ENCODE peak calls at places on chromosome 7, in seven cellular contexts. One of them, this sample, is unnamed.
A peak's percentile ranks its signal among the peaks of the same experiment; 100 is the strongest.

GRCh38 chr7:43038229-43038628 is 74.2 kb upstream of the HECW1 start:
- DNase-seq in fibroblast of mammary gland: peak; percentile 91
- DNase-seq in activated CD4-positive, alpha-beta T cell treated with anti-CD3 and anti-CD28 coated beads, Interleukin-2, amount 10 ng/mL, durations not matched to agents 7 days and 5 days: no peak
- DNase-seq in uterus: no peak
- DNase-seq in activated CD4-positive, CD25-positive, alpha-beta regulatory T cell: no peak
- DNase-seq in bronchial epithelial cell: peak; percentile 69
- DNase-seq in naive thymus-derived CD8-positive, alpha-beta T cell: no peak
- DNase-seq in this sample: no peak

GRCh38 chr7:157016352-157017041 is 6.0 kb upstream of the MNX1 start:
- DNase-seq in fibroblast of mammary gland: no peak
- DNase-seq in activated CD4-positive, alpha-beta T cell treated with anti-CD3 and anti-CD28 coated beads, Interleukin-2, amount 10 ng/mL, durations not matched to agents 7 days and 5 days: no peak
- DNase-seq in uterus: no peak
- DNase-seq in activated CD4-positive, CD25-positive, alpha-beta regulatory T cell: no peak
- DNase-seq in bronchial epithelial cell: no peak
- DNase-seq in naive thymus-derived CD8-positive, alpha-beta T cell: no peak
- DNase-seq in this sample: no peak

GRCh38 chr7:55018361-55019328 is at the start of gene EGFR:
- DNase-seq in fibroblast of mammary gland: peak; percentile 75
- DNase-seq in activated CD4-positive, alpha-beta T cell treated with anti-CD3 and anti-CD28 coated beads, Interleukin-2, amount 10 ng/mL, durations not matched to agents 7 days and 5 days: no peak
- DNase-seq in uterus: peak; percentile 87
- DNase-seq in activated CD4-positive, CD25-positive, alpha-beta regulatory T cell: no peak
- DNase-seq in bronchial epithelial cell: peak; percentile 61
- DNase-seq in naive thymus-derived CD8-positive, alpha-beta T cell: no peak
- DNase-seq in this sample: peak; percentile 19

GRCh38 chr7:38187794-38188472 is 9.9 kb downstream of the STARD3NL start:
- DNase-seq in fibroblast of mammary gland: no peak
- DNase-seq in activated CD4-positive, alpha-beta T cell treated with anti-CD3 and anti-CD28 coated beads, Interleukin-2, amount 10 ng/mL, durations not matched to agents 7 days and 5 days: no peak
- DNase-seq in uterus: no peak
- DNase-seq in activated CD4-positive, CD25-positive, alpha-beta regulatory T cell: no peak
- DNase-seq in bronchial epithelial cell: no peak
- DNase-seq in naive thymus-derived CD8-positive, alpha-beta T cell: no peak
- DNase-seq in this sample: no peak

GRCh38 chr7:93890041-93890463 is 501 bp downstream of the TFPI2 start:
- DNase-seq in fibroblast of mammary gland: peak; percentile 66
- DNase-seq in activated CD4-positive, alpha-beta T cell treated with anti-CD3 and anti-CD28 coated beads, Interleukin-2, amount 10 ng/mL, durations not matched to agents 7 days and 5 days: no peak
- DNase-seq in uterus: peak; percentile 28
- DNase-seq in activated CD4-positive, CD25-positive, alpha-beta regulatory T cell: no peak
- DNase-seq in bronchial epithelial cell: peak; percentile 57
- DNase-seq in naive thymus-derived CD8-positive, alpha-beta T cell: no peak
- DNase-seq in this sample: no peak

GRCh38 chr7:94405506-94405905 is 10.8 kb downstream of the COL1A2 start:
- DNase-seq in fibroblast of mammary gland: peak; percentile 14
- DNase-seq in activated CD4-positive, alpha-beta T cell treated with anti-CD3 and anti-CD28 coated beads, Interleukin-2, amount 10 ng/mL, durations not matched to agents 7 days and 5 days: no peak
- DNase-seq in uterus: no peak
- DNase-seq in activated CD4-positive, CD25-positive, alpha-beta regulatory T cell: no peak
- DNase-seq in bronchial epithelial cell: no peak
- DNase-seq in naive thymus-derived CD8-positive, alpha-beta T cell: no peak
- DNase-seq in this sample: no peak

GRCh38 chr7:108716783-108717182 is 147.1 kb downstream of the DNAJB9 start:
- DNase-seq in fibroblast of mammary gland: peak; percentile 25
- DNase-seq in activated CD4-positive, alpha-beta T cell treated with anti-CD3 and anti-CD28 coated beads, Interleukin-2, amount 10 ng/mL, durations not matched to agents 7 days and 5 days: no peak
- DNase-seq in uterus: no peak
- DNase-seq in activated CD4-positive, CD25-positive, alpha-beta regulatory T cell: no peak
- DNase-seq in bronchial epithelial cell: peak; percentile 21
- DNase-seq in naive thymus-derived CD8-positive, alpha-beta T cell: no peak
- DNase-seq in this sample: no peak

GRCh38 chr7:46545790-46546189 is 624.7 kb upstream of the IGFBP3 start:
- DNase-seq in fibroblast of mammary gland: peak; percentile 76
- DNase-seq in activated CD4-positive, alpha-beta T cell treated with anti-CD3 and anti-CD28 coated beads, Interleukin-2, amount 10 ng/mL, durations not matched to agents 7 days and 5 days: no peak
- DNase-seq in uterus: no peak
- DNase-seq in activated CD4-positive, CD25-positive, alpha-beta regulatory T cell: no peak
- DNase-seq in bronchial epithelial cell: peak; percentile 95
- DNase-seq in naive thymus-derived CD8-positive, alpha-beta T cell: no peak
- DNase-seq in this sample: no peak

GRCh38 chr7:130733866-130734524 is at the start of gene KLF14:
- DNase-seq in fibroblast of mammary gland: peak; percentile 21
- DNase-seq in activated CD4-positive, alpha-beta T cell treated with anti-CD3 and anti-CD28 coated beads, Interleukin-2, amount 10 ng/mL, durations not matched to agents 7 days and 5 days: peak; percentile 22
- DNase-seq in uterus: peak; percentile 29
- DNase-seq in activated CD4-positive, CD25-positive, alpha-beta regulatory T cell: no peak
- DNase-seq in bronchial epithelial cell: no peak
- DNase-seq in naive thymus-derived CD8-positive, alpha-beta T cell: peak; percentile 48
- DNase-seq in this sample: no peak

GRCh38 chr7:101222275-101222830 is 4.4 kb downstream of the ZNHIT1 start:
- DNase-seq in fibroblast of mammary gland: no peak
- DNase-seq in activated CD4-positive, alpha-beta T cell treated with anti-CD3 and anti-CD28 coated beads, Interleukin-2, amount 10 ng/mL, durations not matched to agents 7 days and 5 days: no peak
- DNase-seq in uterus: no peak
- DNase-seq in activated CD4-positive, CD25-positive, alpha-beta regulatory T cell: no peak
- DNase-seq in bronchial epithelial cell: no peak
- DNase-seq in naive thymus-derived CD8-positive, alpha-beta T cell: no peak
- DNase-seq in this sample: no peak

GRCh38 chr7:76317782-76318487 is 15.5 kb downstream of the HSPB1 start:
- DNase-seq in fibroblast of mammary gland: peak; percentile 93
- DNase-seq in activated CD4-positive, alpha-beta T cell treated with anti-CD3 and anti-CD28 coated beads, Interleukin-2, amount 10 ng/mL, durations not matched to agents 7 days and 5 days: peak; percentile 97
- DNase-seq in uterus: peak; percentile 97
- DNase-seq in activated CD4-positive, CD25-positive, alpha-beta regulatory T cell: peak; percentile 93
- DNase-seq in bronchial epithelial cell: peak; percentile 87
- DNase-seq in naive thymus-derived CD8-positive, alpha-beta T cell: peak; percentile 96
- DNase-seq in this sample: peak; percentile 87

GRCh38 chr7:112740667-112741066 is 49.5 kb downstream of the TMEM168 start:
- DNase-seq in fibroblast of mammary gland: no peak
- DNase-seq in activated CD4-positive, alpha-beta T cell treated with anti-CD3 and anti-CD28 coated beads, Interleukin-2, amount 10 ng/mL, durations not matched to agents 7 days and 5 days: no peak
- DNase-seq in uterus: no peak
- DNase-seq in activated CD4-positive, CD25-positive, alpha-beta regulatory T cell: no peak
- DNase-seq in bronchial epithelial cell: no peak
- DNase-seq in naive thymus-derived CD8-positive, alpha-beta T cell: no peak
- DNase-seq in this sample: no peak

GRCh38 chr7:97835296-97836138 is 36.7 kb downstream of the ASNS start:
- DNase-seq in fibroblast of mammary gland: peak; percentile 74
- DNase-seq in activated CD4-positive, alpha-beta T cell treated with anti-CD3 and anti-CD28 coated beads, Interleukin-2, amount 10 ng/mL, durations not matched to agents 7 days and 5 days: peak; percentile 70
- DNase-seq in uterus: peak; percentile 26
- DNase-seq in activated CD4-positive, CD25-positive, alpha-beta regulatory T cell: no peak
- DNase-seq in bronchial epithelial cell: peak; percentile 53
- DNase-seq in naive thymus-derived CD8-positive, alpha-beta T cell: peak; percentile 46
- DNase-seq in this sample: peak; percentile 55

GRCh38 chr7:118250860-118251494 is 26.5 kb downstream of the ANKRD7 start:
- DNase-seq in fibroblast of mammary gland: no peak
- DNase-seq in activated CD4-positive, alpha-beta T cell treated with anti-CD3 and anti-CD28 coated beads, Interleukin-2, amount 10 ng/mL, durations not matched to agents 7 days and 5 days: no peak
- DNase-seq in uterus: no peak
- DNase-seq in activated CD4-positive, CD25-positive, alpha-beta regulatory T cell: no peak
- DNase-seq in bronchial epithelial cell: no peak
- DNase-seq in naive thymus-derived CD8-positive, alpha-beta T cell: no peak
- DNase-seq in this sample: no peak

This sample was measured in NCI-H1048.